ENCODE peak calls at places on chromosomes 6 and 20, in ten cellular contexts. One of them, this sample, is unnamed.

GRCh38 chr6:28802417-28803336 is 121.1 kb downstream of the TRIM27 start:
- DNase-seq in tibial nerve: no peak
- DNase-seq in sigmoid colon: no peak
- DNase-seq in suprapubic skin: no peak
- DNase-seq in ovary: no peak
- DNase-seq in transverse colon: no peak
- DNase-seq in K562: peak; percentile 76
- DNase-seq in HepG2: peak; percentile 62
- DNase-seq in A549: peak; percentile 87
- DNase-seq in upper lobe of left lung: no peak
- DNase-seq in this sample: no peak

GRCh38 chr6:165819394-165819793 is 156.4 kb upstream of the PDE10A start:
- DNase-seq in tibial nerve: no peak
- DNase-seq in sigmoid colon: no peak
- DNase-seq in suprapubic skin: no peak
- DNase-seq in ovary: no peak
- DNase-seq in transverse colon: no peak
- DNase-seq in K562: no peak
- DNase-seq in HepG2: no peak
- DNase-seq in A549: no peak
- DNase-seq in upper lobe of left lung: peak; percentile 71
- DNase-seq in this sample: no peak

GRCh38 chr6:38554700-38555413 is 84.9 kb downstream of the BTBD9 start:
- DNase-seq in tibial nerve: no peak
- DNase-seq in sigmoid colon: no peak
- DNase-seq in suprapubic skin: no peak
- DNase-seq in ovary: no peak
- DNase-seq in transverse colon: no peak
- DNase-seq in K562: no peak
- DNase-seq in HepG2: no peak
- DNase-seq in A549: no peak
- DNase-seq in upper lobe of left lung: no peak
- DNase-seq in this sample: no peak

GRCh38 chr6:152978058-152978457 is 4.8 kb downstream of the FBXO5 start:
- DNase-seq in tibial nerve: no peak
- DNase-seq in sigmoid colon: no peak
- DNase-seq in suprapubic skin: no peak
- DNase-seq in ovary: no peak
- DNase-seq in transverse colon: no peak
- DNase-seq in K562: no peak
- DNase-seq in HepG2: no peak
- DNase-seq in A549: no peak
- DNase-seq in upper lobe of left lung: no peak
- DNase-seq in this sample: no peak

GRCh38 chr6:119240257-119241123 is 109.1 kb downstream of the MAN1A1 start:
- DNase-seq in tibial nerve: no peak
- DNase-seq in sigmoid colon: no peak
- DNase-seq in suprapubic skin: no peak
- DNase-seq in ovary: no peak
- DNase-seq in transverse colon: no peak
- DNase-seq in K562: no peak
- DNase-seq in HepG2: no peak
- DNase-seq in A549: no peak
- DNase-seq in upper lobe of left lung: no peak
- DNase-seq in this sample: no peak

GRCh38 chr6:20412674-20413073 is 11.0 kb downstream of the E2F3 start:
- DNase-seq in tibial nerve: no peak
- DNase-seq in sigmoid colon: no peak
- DNase-seq in suprapubic skin: no peak
- DNase-seq in ovary: no peak
- DNase-seq in transverse colon: no peak
- DNase-seq in K562: no peak
- DNase-seq in HepG2: no peak
- DNase-seq in A549: no peak
- DNase-seq in upper lobe of left lung: no peak
- DNase-seq in this sample: no peak

GRCh38 chr6:151023346-151023745 is 157.8 kb downstream of the MTHFD1L start:
- DNase-seq in tibial nerve: no peak
- DNase-seq in sigmoid colon: no peak
- DNase-seq in suprapubic skin: no peak
- DNase-seq in ovary: no peak
- DNase-seq in transverse colon: no peak
- DNase-seq in K562: no peak
- DNase-seq in HepG2: no peak
- DNase-seq in A549: no peak
- DNase-seq in upper lobe of left lung: no peak
- DNase-seq in this sample: no peak

GRCh38 chr6:118377711-118378414 is 170.2 kb upstream of the PLN start:
- DNase-seq in tibial nerve: no peak
- DNase-seq in sigmoid colon: no peak
- DNase-seq in suprapubic skin: no peak
- DNase-seq in ovary: no peak
- DNase-seq in transverse colon: no peak
- DNase-seq in K562: no peak
- DNase-seq in HepG2: no peak
- DNase-seq in A549: no peak
- DNase-seq in upper lobe of left lung: peak; percentile 40
- DNase-seq in this sample: no peak

GRCh38 chr20:17968366-17969275 is at the start of the genes MGME1 and SNX5:
- DNase-seq in tibial nerve: peak; percentile 97
- DNase-seq in sigmoid colon: peak; percentile 100
- DNase-seq in suprapubic skin: peak; percentile 99
- DNase-seq in ovary: peak; percentile 99
- DNase-seq in transverse colon: peak; percentile 100
- DNase-seq in K562: peak; percentile 88
- DNase-seq in HepG2: peak; percentile 100
- DNase-seq in A549: peak; percentile 100
- DNase-seq in upper lobe of left lung: peak; percentile 99
- DNase-seq in this sample: peak; percentile 99

GRCh38 chr6:53440331-53440730 is 91.6 kb upstream of the ELOVL5 start:
- DNase-seq in tibial nerve: no peak
- DNase-seq in sigmoid colon: no peak
- DNase-seq in suprapubic skin: no peak
- DNase-seq in ovary: no peak
- DNase-seq in transverse colon: no peak
- DNase-seq in K562: no peak
- DNase-seq in HepG2: no peak
- DNase-seq in A549: no peak
- DNase-seq in upper lobe of left lung: no peak
- DNase-seq in this sample: no peak

GRCh38 chr20:14959506-14960493 is 622.4 kb upstream of the FLRT3 start:
- DNase-seq in tibial nerve: no peak
- DNase-seq in sigmoid colon: no peak
- DNase-seq in suprapubic skin: no peak
- DNase-seq in ovary: no peak
- DNase-seq in transverse colon: no peak
- DNase-seq in K562: no peak
- DNase-seq in HepG2: peak; percentile 24
- DNase-seq in A549: peak; percentile 85
- DNase-seq in upper lobe of left lung: no peak
- DNase-seq in this sample: no peak

GRCh38 chr20:61757678-61758555 is 307.8 kb downstream of the TAF4 start:
- DNase-seq in tibial nerve: no peak
- DNase-seq in sigmoid colon: peak; percentile 53
- DNase-seq in suprapubic skin: no peak
- DNase-seq in ovary: no peak
- DNase-seq in transverse colon: no peak
- DNase-seq in K562: no peak
- DNase-seq in HepG2: no peak
- DNase-seq in A549: no peak
- DNase-seq in upper lobe of left lung: peak; percentile 36
- DNase-seq in this sample: no peak

GRCh38 chr6:46749731-46750130 is 3.0 kb downstream of the ANKRD66 start:
- DNase-seq in tibial nerve: no peak
- DNase-seq in sigmoid colon: no peak
- DNase-seq in suprapubic skin: no peak
- DNase-seq in ovary: no peak
- DNase-seq in transverse colon: no peak
- DNase-seq in K562: no peak
- DNase-seq in HepG2: no peak
- DNase-seq in A549: no peak
- DNase-seq in upper lobe of left lung: no peak
- DNase-seq in this sample: no peak

GRCh38 chr6:5292154-5292553 is 30.8 kb downstream of the FARS2 start:
- DNase-seq in tibial nerve: no peak
- DNase-seq in sigmoid colon: no peak
- DNase-seq in suprapubic skin: no peak
- DNase-seq in ovary: no peak
- DNase-seq in transverse colon: no peak
- DNase-seq in K562: no peak
- DNase-seq in HepG2: no peak
- DNase-seq in A549: no peak
- DNase-seq in upper lobe of left lung: no peak
- DNase-seq in this sample: no peak

GRCh38 chr20:831956-832355 is 1.6 kb upstream of the FAM110A start:
- DNase-seq in tibial nerve: no peak
- DNase-seq in sigmoid colon: peak; percentile 5
- DNase-seq in suprapubic skin: no peak
- DNase-seq in ovary: no peak
- DNase-seq in transverse colon: no peak
- DNase-seq in K562: no peak
- DNase-seq in HepG2: no peak
- DNase-seq in A549: no peak
- DNase-seq in upper lobe of left lung: no peak
- DNase-seq in this sample: no peak

GRCh38 chr6:168647271-168647670 is 206.3 kb downstream of the SMOC2 start:
- DNase-seq in tibial nerve: no peak
- DNase-seq in sigmoid colon: no peak
- DNase-seq in suprapubic skin: no peak
- DNase-seq in ovary: no peak
- DNase-seq in transverse colon: no peak
- DNase-seq in K562: no peak
- DNase-seq in HepG2: no peak
- DNase-seq in A549: no peak
- DNase-seq in upper lobe of left lung: peak; percentile 75
- DNase-seq in this sample: no peak

GRCh38 chr6:89589297-89590074 is 49.1 kb downstream of the LYRM2 start:
- DNase-seq in tibial nerve: no peak
- DNase-seq in sigmoid colon: no peak
- DNase-seq in suprapubic skin: no peak
- DNase-seq in ovary: no peak
- DNase-seq in transverse colon: no peak
- DNase-seq in K562: no peak
- DNase-seq in HepG2: no peak
- DNase-seq in A549: no peak
- DNase-seq in upper lobe of left lung: no peak
- DNase-seq in this sample: no peak

GRCh38 chr6:113668712-113669408 is 188.3 kb upstream of the MARCKS start:
- DNase-seq in tibial nerve: no peak
- DNase-seq in sigmoid colon: no peak
- DNase-seq in suprapubic skin: no peak
- DNase-seq in ovary: no peak
- DNase-seq in transverse colon: no peak
- DNase-seq in K562: no peak
- DNase-seq in HepG2: peak; percentile 83
- DNase-seq in A549: peak; percentile 27
- DNase-seq in upper lobe of left lung: no peak
- DNase-seq in this sample: no peak

GRCh38 chr6:113662049-113662655 is 195.0 kb upstream of the MARCKS start:
- DNase-seq in tibial nerve: no peak
- DNase-seq in sigmoid colon: no peak
- DNase-seq in suprapubic skin: no peak
- DNase-seq in ovary: no peak
- DNase-seq in transverse colon: no peak
- DNase-seq in K562: no peak
- DNase-seq in HepG2: no peak
- DNase-seq in A549: no peak
- DNase-seq in upper lobe of left lung: no peak
- DNase-seq in this sample: no peak

GRCh38 chr6:113662688-113663333 is 194.3 kb upstream of the MARCKS start:
- DNase-seq in tibial nerve: no peak
- DNase-seq in sigmoid colon: no peak
- DNase-seq in suprapubic skin: no peak
- DNase-seq in ovary: no peak
- DNase-seq in transverse colon: no peak
- DNase-seq in K562: no peak
- DNase-seq in HepG2: no peak
- DNase-seq in A549: no peak
- DNase-seq in upper lobe of left lung: no peak
- DNase-seq in this sample: no peak

GRCh38 chr6:113669641-113670040 is 187.5 kb upstream of the MARCKS start:
- DNase-seq in tibial nerve: no peak
- DNase-seq in sigmoid colon: no peak
- DNase-seq in suprapubic skin: no peak
- DNase-seq in ovary: no peak
- DNase-seq in transverse colon: no peak
- DNase-seq in K562: no peak
- DNase-seq in HepG2: no peak
- DNase-seq in A549: no peak
- DNase-seq in upper lobe of left lung: no peak
- DNase-seq in this sample: no peak

GRCh38 chr6:113664909-113665308 is 192.2 kb upstream of the MARCKS start:
- DNase-seq in tibial nerve: no peak
- DNase-seq in sigmoid colon: no peak
- DNase-seq in suprapubic skin: no peak
- DNase-seq in ovary: no peak
- DNase-seq in transverse colon: no peak
- DNase-seq in K562: no peak
- DNase-seq in HepG2: no peak
- DNase-seq in A549: no peak
- DNase-seq in upper lobe of left lung: no peak
- DNase-seq in this sample: no peak
- TF ChIP-seq EP300 in tibial nerve: no peak
- TF ChIP-seq EP300 in sigmoid colon: no peak
- TF ChIP-seq EP300 in suprapubic skin: no peak
- TF ChIP-seq EP300 in ovary: no peak
- TF ChIP-seq EP300 in transverse colon: no peak
- TF ChIP-seq EP300 in K562: no peak
- TF ChIP-seq EP300 in HepG2: no peak
- TF ChIP-seq EP300 in A549: no peak
- TF ChIP-seq EP300 in upper lobe of left lung: no peak
- TF ChIP-seq EP300 in this sample: no peak

GRCh38 chr6:2989332-2990178 is 10.1 kb upstream of the NQO2 start:
- DNase-seq in tibial nerve: peak; percentile 73
- DNase-seq in sigmoid colon: peak; percentile 95
- DNase-seq in suprapubic skin: peak; percentile 89
- DNase-seq in ovary: peak; percentile 74
- DNase-seq in transverse colon: peak; percentile 89
- DNase-seq in K562: peak; percentile 79
- DNase-seq in HepG2: peak; percentile 97
- DNase-seq in A549: peak; percentile 95
- DNase-seq in upper lobe of left lung: no peak
- DNase-seq in this sample: peak; percentile 86
- TF ChIP-seq POLR2A in tibial nerve: peak; percentile 66
- TF ChIP-seq POLR2A in sigmoid colon: peak; percentile 76
- TF ChIP-seq POLR2A in suprapubic skin: peak; percentile 70
- TF ChIP-seq POLR2A in ovary: peak; percentile 89
- TF ChIP-seq POLR2A in transverse colon: peak; percentile 42
- TF ChIP-seq POLR2A in K562: peak; percentile 73
- TF ChIP-seq POLR2A in HepG2: peak; percentile 86
- TF ChIP-seq POLR2A in A549: no peak
- TF ChIP-seq POLR2A in upper lobe of left lung: no peak
- TF ChIP-seq POLR2A in this sample: no peak

GRCh38 chr20:50401587-50402343 is 108.4 kb upstream of the PTPN1 start:
- DNase-seq in tibial nerve: no peak
- DNase-seq in sigmoid colon: no peak
- DNase-seq in suprapubic skin: no peak
- DNase-seq in ovary: no peak
- DNase-seq in transverse colon: no peak
- DNase-seq in K562: no peak
- DNase-seq in HepG2: no peak
- DNase-seq in A549: no peak
- DNase-seq in upper lobe of left lung: no peak
- DNase-seq in this sample: no peak
- H3K4me1 ChIP-seq in tibial nerve: peaks cover 8% of the 10 kb centered on the region
- H3K4me1 ChIP-seq in sigmoid colon: peaks cover 44% of the 10 kb centered on the region
- H3K4me1 ChIP-seq in suprapubic skin: peaks cover 20% of the 10 kb centered on the region
- H3K4me1 ChIP-seq in ovary: peaks cover 8% of the 10 kb centered on the region
- H3K4me1 ChIP-seq in transverse colon: peaks cover 15% of the 10 kb centered on the region
- H3K4me1 ChIP-seq in K562: peaks cover 14% of the 10 kb centered on the region
- H3K4me1 ChIP-seq in HepG2: peaks cover 100% of the 10 kb centered on the region
- H3K4me1 ChIP-seq in A549: peaks cover 46% of the 10 kb centered on the region
- H3K4me1 ChIP-seq in upper lobe of left lung: peaks cover 49% of the 10 kb centered on the region
- H3K4me1 ChIP-seq in this sample: peaks cover 34% of the 10 kb centered on the region

GRCh38 chr20:4613718-4614620 is 107.7 kb upstream of the PRND start:
- DNase-seq in tibial nerve: peak; percentile 83
- DNase-seq in sigmoid colon: no peak
- DNase-seq in suprapubic skin: no peak
- DNase-seq in ovary: no peak
- DNase-seq in transverse colon: peak; percentile 74
- DNase-seq in K562: peak; percentile 51
- DNase-seq in HepG2: peak; percentile 66
- DNase-seq in A549: peak; percentile 75
- DNase-seq in upper lobe of left lung: no peak
- DNase-seq in this sample: peak; percentile 49
- TF ChIP-seq EP300 in tibial nerve: peak; percentile 43
- TF ChIP-seq EP300 in sigmoid colon: no peak
- TF ChIP-seq EP300 in suprapubic skin: no peak
- TF ChIP-seq EP300 in ovary: no peak
- TF ChIP-seq EP300 in transverse colon: no peak
- TF ChIP-seq EP300 in K562: no peak
- TF ChIP-seq EP300 in HepG2: no peak
- TF ChIP-seq EP300 in A549: no peak
- TF ChIP-seq EP300 in upper lobe of left lung: no peak
- TF ChIP-seq EP300 in this sample: no peak

This sample was measured in stomach.